ENCODE peak calls at places on chromosome 20, in four cellular contexts. J, B, T and G are unnamed samples.

GRCh38 chr20:35592339-35592960 is 23.2 kb upstream of the SPAG4 start:
- DNase-seq in J (no peak), B (no peak), T (no peak), G (no peak)

GRCh38 chr20:61803903-61804804 is 261.5 kb downstream of the TAF4 start:
- DNase-seq in J (no peak), B (peak; percentile 29), T (no peak), G (no peak)

GRCh38 chr20:16620961-16621360 is 47.7 kb upstream of the KIF16B start:
- DNase-seq in J (no peak), B (no peak), T (no peak), G (no peak)

GRCh38 chr20:49657118-49657901 is 56.4 kb downstream of the B4GALT5 start:
- DNase-seq in J (no peak), B (no peak), T (no peak), G (no peak)

GRCh38 chr20:24502184-24502583 is 32.8 kb downstream of the SYNDIG1 start:
- DNase-seq in J (peak; percentile 52), B (no peak), T (no peak), G (peak; percentile 63)

GRCh38 chr20:22453244-22454080 is 130.9 kb downstream of the FOXA2 start:
- DNase-seq in J (peak; percentile 77), B (peak; percentile 51), T (peak; percentile 62), G (no peak)

GRCh38 chr20:47003223-47003622 is 108.6 kb downstream of the EYA2 start:
- DNase-seq in J (no peak), B (no peak), T (no peak), G (no peak)

GRCh38 chr20:57772349-57772964 is 62.6 kb upstream of the PMEPA1 start:
- DNase-seq in J (peak; percentile 98), B (peak; percentile 25), T (no peak), G (peak; percentile 76)

GRCh38 chr20:17228624-17229061 is 1.8 kb downstream of the PCSK2 start:
- DNase-seq in J (no peak), B (peak; percentile 53), T (no peak), G (no peak)

GRCh38 chr20:7155282-7155681 is 387.8 kb downstream of the BMP2 start:
- DNase-seq in J (no peak), B (no peak), T (no peak), G (no peak)

GRCh38 chr20:38579921-38580320 is 1.1 kb upstream of the ADIG start:
- DNase-seq in J (no peak), B (no peak), T (no peak), G (no peak)

GRCh38 chr20:6613280-6613861 is 154.1 kb upstream of the BMP2 start:
- DNase-seq in J (no peak), B (no peak), T (no peak), G (no peak)

GRCh38 chr20:38782275-38782674 is 23.2 kb upstream of the PPP1R16B start:
- DNase-seq in J (no peak), B (no peak), T (no peak), G (no peak)

GRCh38 chr20:51017313-51017712 is 5.6 kb downstream of the KCNG1 start:
- DNase-seq in J (no peak), B (no peak), T (no peak), G (no peak)

GRCh38 chr20:47150403-47151152 is 205.9 kb downstream of the ZMYND8 start:
- DNase-seq in J (peak; percentile 79), B (peak; percentile 91), T (peak; percentile 38), G (peak; percentile 68)

GRCh38 chr20:35329435-35330139 is 37.4 kb upstream of the FAM83C start:
- DNase-seq in J (peak; percentile 72), B (peak; percentile 65), T (no peak), G (peak; percentile 75)

GRCh38 chr20:41179961-41180360 is 42.6 kb downstream of the PLCG1 start:
- DNase-seq in J (no peak), B (no peak), T (peak; percentile 2), G (no peak)

GRCh38 chr20:34375977-34376430 is 12.9 kb downstream of the ITCH start:
- DNase-seq in J (no peak), B (no peak), T (no peak), G (no peak)

GRCh38 chr20:54250691-54251090 is 42.8 kb downstream of the PFDN4 start:
- DNase-seq in J (no peak), B (no peak), T (no peak), G (no peak)

GRCh38 chr20:271069-271468 is 13.5 kb downstream of the DEFB132 start:
- DNase-seq in J (no peak), B (no peak), T (no peak), G (no peak)

GRCh38 chr20:62511915-62512610 is 36.3 kb upstream of the GATA5 start:
- DNase-seq in J (no peak), B (no peak), T (no peak), G (no peak)

GRCh38 chr20:56807118-56807517 is 178.0 kb downstream of the TFAP2C start:
- DNase-seq in J (no peak), B (peak; percentile 68), T (no peak), G (no peak)

DNA sequence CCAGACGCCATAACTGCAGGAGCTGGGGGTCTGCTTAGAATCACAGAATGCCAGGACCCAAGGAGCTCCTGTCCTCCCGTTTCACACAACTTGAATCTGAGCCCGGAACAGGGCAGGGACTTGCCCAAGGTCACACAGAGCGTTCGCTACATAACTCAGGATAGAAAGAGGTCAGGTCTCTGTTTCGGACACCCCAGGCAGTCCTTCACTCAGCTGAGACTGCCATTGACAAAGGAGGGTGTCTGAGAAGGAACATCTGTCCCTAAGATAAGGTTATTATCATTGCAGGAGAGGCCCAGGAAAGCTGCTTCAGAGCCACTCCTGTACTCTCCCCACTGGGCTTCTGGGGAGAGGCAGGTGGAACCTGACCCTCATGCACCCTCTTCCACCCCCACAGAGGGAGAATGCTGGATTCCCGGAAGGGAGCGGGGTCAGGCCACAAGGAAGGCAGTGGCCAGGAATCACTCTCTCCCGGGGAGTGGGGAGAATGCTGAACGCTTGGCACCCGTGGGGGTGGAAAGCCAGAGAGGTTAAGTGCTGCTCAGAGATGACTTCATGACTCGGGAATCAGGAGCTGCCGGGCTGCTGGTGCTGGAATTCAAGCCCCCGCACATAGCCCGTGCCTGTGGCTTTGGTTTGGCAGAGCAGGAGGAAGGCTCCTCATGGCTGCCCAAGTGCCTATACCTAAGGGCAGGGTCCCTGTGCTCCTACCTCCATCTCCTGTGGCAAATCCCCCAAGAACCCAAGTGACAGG is 10.7 kb downstream of the SDC4 start:
- DNase-seq in J (peak; percentile 59), B (no peak), T (peak; percentile 65), G (peak; percentile 98)
- H3K4me3 ChIP-seq in J (peak overlapping the region; percentile 0), B (no peak overlapping the region), T (peak overlapping the region; percentile 13), G (no peak overlapping the region)

GRCh38 chr20:64011366-64011779 is 24.6 kb upstream of the C20orf204 start:
- DNase-seq in J (no peak), B (no peak), T (no peak), G (no peak)

GRCh38 chr20:64006490-64006889 is 25.6 kb downstream of the PRPF6 start:
- DNase-seq in J (no peak), B (no peak), T (no peak), G (no peak)

GRCh38 chr20:64010711-64011237 is 25.2 kb upstream of the C20orf204 start:
- DNase-seq in J (no peak), B (no peak), T (no peak), G (no peak)

GRCh38 chr20:64006902-64007301 is 26.0 kb downstream of the PRPF6 start:
- DNase-seq in J (no peak), B (no peak), T (no peak), G (no peak)

DNA sequence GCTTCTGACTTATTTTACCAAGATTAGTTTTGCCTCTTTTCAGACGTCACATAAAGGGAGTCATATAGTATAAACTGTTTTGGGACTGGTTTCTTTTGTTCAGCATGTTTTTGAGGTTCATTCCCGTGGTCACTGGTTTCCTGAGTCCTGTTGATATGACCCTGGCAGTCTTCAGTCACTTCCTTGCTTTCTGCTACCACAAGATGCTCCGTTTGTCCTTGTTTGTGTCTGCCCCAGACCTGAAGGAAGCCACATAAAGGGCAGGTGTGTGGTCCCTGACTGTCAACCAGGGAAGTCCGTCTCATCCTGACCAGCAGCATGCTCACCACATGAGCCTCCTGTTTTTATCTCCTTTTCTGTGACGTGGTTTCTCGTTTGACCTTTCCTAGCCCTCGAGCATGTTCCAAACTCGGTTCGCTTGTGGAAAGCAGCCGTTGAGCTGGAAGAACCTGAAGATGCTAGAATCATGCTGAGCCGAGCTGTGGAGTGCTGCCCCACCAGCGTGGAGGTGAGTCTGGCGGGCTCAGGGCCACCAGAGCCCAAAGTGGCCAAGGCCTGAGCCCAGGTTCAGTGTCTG is 26.1 kb upstream of the C20orf204 start:
- DNase-seq in J (no peak), B (no peak), T (no peak), G (no peak)
- H3K9me3 ChIP-seq in J (peaks cover 6% of the 10 kb centered on the region), B (no peaks in the 10 kb centered on the region), T (no peaks in the 10 kb centered on the region), G (peaks cover 4% of the 10 kb centered on the region)

GRCh38 chr20:31860431-31861345 is 9.6 kb downstream of the DUSP15 start:
- DNase-seq in J (peak; percentile 44), B (peak; percentile 87), T (peak; percentile 42), G (peak; percentile 57)
- H3K4me3 ChIP-seq in J (peak overlapping the region; percentile 57), B (peak overlapping the region; percentile 83), T (peak overlapping the region; percentile 49), G (peak overlapping the region; percentile 33)

GRCh38 chr20:29741894-29742698 is 1515.4 kb upstream of the DEFB115 start:
- DNase-seq in J (no peak), B (no peak), T (no peak), G (no peak)
- H3K9me3 ChIP-seq in J (no peaks in the 10 kb centered on the region), B (peaks cover 7% of the 10 kb centered on the region), T (no peaks in the 10 kb centered on the region), G (no peaks in the 10 kb centered on the region)

GRCh38 chr20:45771182-45771759 is 20.4 kb downstream of the WFDC3 start:
- DNase-seq in J (peak; percentile 77), B (peak; percentile 87), T (peak; percentile 92), G (peak; percentile 60)
- H3K4me3 ChIP-seq in J (no peak overlapping the region), B (no peak overlapping the region), T (no peak overlapping the region), G (no peak overlapping the region)